ENCODE peak calls at places on chromosome 1, in six cellular contexts. I is neural progenitor cell, Y is PC-3, E is HCT116, A is GM23248, F is SK-N-SH. Z is an unnamed sample.

GRCh38 chr1:48938975-48939374 is 162.3 kb upstream of the BEND5 start:
- DNase-seq in I (no peak), Y (no peak), E (no peak), A (no peak), F (no peak), Z (no peak)

GRCh38 chr1:78070758-78071157 is 25.0 kb downstream of the GIPC2 start:
- DNase-seq in Y (peak; percentile 96), E (no peak), A (peak; percentile 95), I (no peak), F (no peak), Z (no peak)

GRCh38 chr1:240230821-240231220 is 139.1 kb downstream of the FMN2 start:
- DNase-seq in Y (no peak), F (no peak), E (no peak), A (no peak), I (no peak), Z (no peak)

GRCh38 chr1:112335351-112335750 is 60.7 kb upstream of the CTTNBP2NL start:
- DNase-seq in I (no peak), E (no peak), Y (no peak), F (no peak), A (peak; percentile 60), Z (no peak)

GRCh38 chr1:153628638-153629342 is 556 bp downstream of the S100A1 start:
- DNase-seq in A (no peak), F (no peak), Y (no peak), E (no peak), I (no peak), Z (no peak)

GRCh38 chr1:32681501-32681900 is 21.1 kb downstream of the SYNC start:
- DNase-seq in E (no peak), F (no peak), A (no peak), Y (no peak), I (no peak), Z (no peak)

GRCh38 chr1:177927021-177927596 is 42.7 kb downstream of the SEC16B start:
- DNase-seq in A (peak; percentile 79), E (no peak), F (no peak), Y (peak; percentile 79), I (no peak), Z (no peak)

GRCh38 chr1:233614173-233614742 is 352 bp downstream of the KCNK1 start:
- DNase-seq in E (peak; percentile 29), F (no peak), Y (peak; percentile 57), I (peak; percentile 55), A (peak; percentile 84), Z (peak; percentile 48)

GRCh38 chr1:59361766-59362165 is 64.9 kb downstream of the FGGY start:
- DNase-seq in E (no peak), A (no peak), F (no peak), Y (no peak), I (no peak), Z (no peak)

GRCh38 chr1:59229138-59229537 is 67.8 kb upstream of the FGGY start:
- DNase-seq in I (no peak), F (no peak), E (no peak), Y (no peak), A (peak; percentile 60), Z (no peak)

GRCh38 chr1:82538876-82539275 is 738.1 kb downstream of the ADGRL2 start:
- DNase-seq in A (peak; percentile 27), Y (no peak), I (no peak), F (no peak), E (no peak), Z (no peak)

GRCh38 chr1:101592861-101593260 is 356.0 kb downstream of the S1PR1 start:
- DNase-seq in F (no peak), Y (no peak), A (no peak), I (no peak), E (no peak), Z (no peak)

GRCh38 chr1:53592521-53592982 is 133.4 kb downstream of the DMRTB1 start:
- DNase-seq in A (no peak), I (peak; percentile 29), E (no peak), Y (peak; percentile 76), F (peak; percentile 66), Z (no peak)

GRCh38 chr1:50493710-50494109 is 70.5 kb upstream of the DMRTA2 start:
- DNase-seq in Y (no peak), F (no peak), I (no peak), E (no peak), A (no peak), Z (no peak)

GRCh38 chr1:25195835-25196234 is 36.5 kb downstream of the SYF2 start:
- DNase-seq in F (no peak), A (no peak), I (no peak), Y (no peak), E (no peak), Z (no peak)

GRCh38 chr1:25193151-25193742 is 39.1 kb downstream of the SYF2 start:
- DNase-seq in A (no peak), E (no peak), I (no peak), F (no peak), Y (no peak), Z (no peak)

GRCh38 chr1:25196830-25197229 is 35.5 kb downstream of the SYF2 start:
- DNase-seq in E (no peak), F (no peak), I (no peak), Y (no peak), A (no peak), Z (no peak)

GRCh38 chr1:25194054-25194453 is 38.2 kb downstream of the SYF2 start:
- DNase-seq in Y (no peak), F (no peak), A (no peak), I (no peak), E (no peak), Z (no peak)

DNA sequence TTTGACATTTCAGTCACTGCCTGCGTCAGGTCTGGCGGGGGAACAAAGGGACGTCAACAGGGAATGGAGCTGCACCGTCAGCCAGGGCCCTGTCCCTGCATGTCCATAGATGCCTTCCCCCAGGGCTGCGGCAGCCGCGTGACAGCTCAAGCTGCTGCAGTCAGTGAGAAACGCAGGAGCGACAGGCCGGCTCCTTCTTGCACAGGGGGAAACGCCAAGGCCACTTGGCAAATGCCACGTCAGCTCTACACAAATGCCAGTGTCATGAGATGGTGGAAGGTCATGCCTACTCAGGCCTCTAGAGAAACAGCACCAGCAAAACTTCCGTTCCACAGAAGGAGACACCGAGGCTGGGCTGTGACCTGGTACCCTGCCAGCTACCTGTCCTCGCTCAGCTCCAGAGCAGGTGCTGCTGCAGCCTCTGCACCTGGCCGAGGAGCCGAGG is 37.7 kb downstream of the SYF2 start:
- DNase-seq in E (no peak), F (no peak), Y (no peak), I (no peak), A (no peak), Z (no peak)
- TF ChIP-seq EZH2phosphoT487 in E (no peak), F (no peak), Y (no peak), I (no peak), A (no peak), Z (no peak)

GRCh38 chr1:4017636-4018365 is 117.7 kb upstream of the C1orf174 start:
- DNase-seq in A (no peak), I (no peak), F (no peak), E (no peak), Y (no peak), Z (no peak)

GRCh38 chr1:4019606-4020331 is 119.7 kb upstream of the C1orf174 start:
- DNase-seq in E (no peak), I (no peak), F (no peak), A (no peak), Y (no peak), Z (no peak)

GRCh38 chr1:4018721-4019521 is 118.8 kb upstream of the C1orf174 start:
- DNase-seq in A (no peak), Y (no peak), E (no peak), I (no peak), F (no peak), Z (no peak)

GRCh38 chr1:4020411-4020810 is 120.3 kb upstream of the C1orf174 start:
- DNase-seq in E (no peak), I (no peak), F (no peak), A (no peak), Y (no peak), Z (no peak)

GRCh38 chr1:4016351-4017130 is 116.5 kb upstream of the C1orf174 start:
- DNase-seq in A (peak; percentile 2), F (no peak), I (no peak), E (no peak), Y (no peak), Z (no peak)
- H3K9ac ChIP-seq in A (no peak overlapping the region), F (no peak overlapping the region), I (no peak overlapping the region), E (no peak overlapping the region), Y (no peak overlapping the region), Z (no peak overlapping the region)

GRCh38 chr1:119140177-119141019 is at the start of gene WARS2:
- DNase-seq in Y (peak; percentile 97), F (peak; percentile 86), E (peak; percentile 97), I (peak; percentile 99), A (peak; percentile 99), Z (peak; percentile 92)

GRCh38 chr1:119141020-119141424 is 569 bp upstream of the WARS2 start:
- DNase-seq in A (peak; percentile 42), E (no peak), Y (peak; percentile 43), F (no peak), I (peak; percentile 19), Z (peak; percentile 13)

GRCh38 chr1:119139857-119140176 is 636 bp downstream of the WARS2 start:
- DNase-seq in Y (no peak), I (no peak), A (no peak), E (no peak), F (no peak), Z (no peak)

GRCh38 chr1:119141660-119142059 is 1.2 kb upstream of the WARS2 start:
- DNase-seq in I (no peak), E (no peak), Y (no peak), A (no peak), F (no peak), Z (no peak)

DNA sequence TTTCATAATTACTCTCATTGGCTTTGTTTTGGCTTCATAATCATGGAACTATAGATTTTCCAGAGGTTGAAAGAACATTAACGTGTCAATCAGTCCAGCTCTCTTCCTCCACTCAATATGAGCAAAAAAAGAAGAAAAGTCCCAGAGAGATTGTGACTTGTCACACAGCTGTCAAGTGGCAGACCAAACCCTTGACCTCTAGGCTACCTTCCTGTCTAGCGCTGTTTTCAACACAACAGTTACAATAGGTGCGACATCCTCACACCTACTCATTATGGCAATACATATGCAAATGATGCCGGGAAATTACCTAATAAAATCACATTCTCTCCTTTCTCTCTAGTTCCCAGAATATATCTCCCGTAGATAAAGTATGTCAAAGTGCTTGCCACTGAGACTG is 1.1 kb downstream of the WARS2 start:
- DNase-seq in E (no peak), F (no peak), I (no peak), Y (no peak), A (no peak), Z (peak; percentile 49)
- TF ChIP-seq EZH2phosphoT487 in E (no peak), F (no peak), I (no peak), Y (no peak), A (no peak), Z (no peak)

DNA sequence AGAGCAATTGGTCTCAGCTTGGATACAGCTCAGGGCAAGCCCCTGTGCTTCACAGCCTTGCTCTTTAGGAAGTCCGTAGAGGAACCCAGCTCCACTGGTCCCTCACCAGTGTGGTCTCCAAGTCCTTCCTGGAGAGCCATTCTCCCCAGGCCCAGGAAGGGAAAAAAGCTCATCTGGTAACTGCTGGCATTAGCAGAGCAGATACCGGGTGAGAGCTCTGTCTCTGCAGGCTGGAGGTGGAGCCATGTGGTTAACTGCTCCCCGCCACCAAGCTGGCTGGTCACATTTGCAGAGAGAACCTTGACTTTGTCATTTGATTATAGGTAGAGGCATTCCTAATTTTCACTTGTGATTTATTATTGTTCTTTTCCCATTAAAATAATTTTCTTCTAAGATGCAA is 169.6 kb downstream of the ROR1 start:
- DNase-seq in E (no peak), I (no peak), F (peak; percentile 9), A (no peak), Y (no peak), Z (no peak)
- H3K9ac ChIP-seq in E (no peak overlapping the region), I (no peak overlapping the region), F (no peak overlapping the region), A (no peak overlapping the region), Y (no peak overlapping the region), Z (no peak overlapping the region)

GRCh38 chr1:28236656-28237331 is 870 bp downstream of the ATP5IF1 start:
- DNase-seq in A (peak; percentile 25), F (peak; percentile 20), I (peak; percentile 8), Y (no peak), E (no peak), Z (no peak)
- TF ChIP-seq EZH2phosphoT487 in A (no peak), F (no peak), I (no peak), Y (no peak), E (no peak), Z (no peak)